ENCODE peak calls at places on chromosomes 5 and 9, in six cellular contexts. Z is tibial artery, A is cardiac muscle cell, E is heart left ventricle, M is prostate gland, R is testis. J is an unnamed sample. For H3K9me3, the result is how much of the 10 kb centered on the place peaks cover.

GRCh38 chr9:5574998-5575397 is 53.9 kb upstream of the RIC1 start:
- DNase-seq in Z (no peak), A (no peak), E (no peak), M (no peak), R (no peak), J (no peak)

GRCh38 chr5:143436871-143437270 is 33.4 kb upstream of the NR3C1 start:
- DNase-seq in Z (no peak), A (no peak), E (no peak), M (no peak), R (no peak), J (no peak)

GRCh38 chr5:95835682-95836405 is 13.3 kb upstream of the GLRX start:
- DNase-seq in Z (peak), A (no peak), E (no peak), M (no peak), R (no peak), J (no peak)

GRCh38 chr9:134170525-134171315 is 6.4 kb upstream of the RNU6ATAC start:
- DNase-seq in Z (no peak), A (no peak), E (no peak), M (no peak), R (no peak), J (no peak)

GRCh38 chr9:74036549-74037231 is 460.4 kb upstream of the RORB start:
- DNase-seq in Z (no peak), A (peak), E (no peak), M (no peak), R (no peak), J (no peak)

GRCh38 chr9:4145482-4145881 is 154.4 kb downstream of the GLIS3 start:
- DNase-seq in Z (no peak), A (peak), E (no peak), M (no peak), R (no peak), J (no peak)

GRCh38 chr5:147223951-147224791 is 10.7 kb upstream of the STK32A start:
- DNase-seq in Z (peak), A (peak), E (no peak), M (no peak), R (peak), J (peak)

GRCh38 chr5:55908804-55909203 is 57.6 kb downstream of the IL31RA start:
- DNase-seq in Z (no peak), A (no peak), E (no peak), M (no peak), R (no peak), J (no peak)

GRCh38 chr5:145589063-145589462 is 246.1 kb downstream of the PRELID2 start:
- DNase-seq in Z (no peak), A (no peak), E (no peak), M (no peak), R (no peak), J (no peak)

GRCh38 chr5:61330879-61331406 is 1.1 kb upstream of the ZSWIM6 start:
- DNase-seq in Z (peak), A (peak), E (peak), M (peak), R (peak), J (peak)

GRCh38 chr9:73039253-73039915 is 86.5 kb upstream of the ALDH1A1 start:
- DNase-seq in Z (peak), A (peak), E (peak), M (peak), R (peak), J (peak)

GRCh38 chr5:67414712-67415111 is 218.1 kb upstream of the CD180 start:
- DNase-seq in Z (no peak), A (peak), E (no peak), M (no peak), R (no peak), J (no peak)

GRCh38 chr9:97473717-97474116 is 27.7 kb upstream of the TMOD1 start:
- DNase-seq in Z (no peak), A (no peak), E (no peak), M (no peak), R (no peak), J (no peak)

DNA sequence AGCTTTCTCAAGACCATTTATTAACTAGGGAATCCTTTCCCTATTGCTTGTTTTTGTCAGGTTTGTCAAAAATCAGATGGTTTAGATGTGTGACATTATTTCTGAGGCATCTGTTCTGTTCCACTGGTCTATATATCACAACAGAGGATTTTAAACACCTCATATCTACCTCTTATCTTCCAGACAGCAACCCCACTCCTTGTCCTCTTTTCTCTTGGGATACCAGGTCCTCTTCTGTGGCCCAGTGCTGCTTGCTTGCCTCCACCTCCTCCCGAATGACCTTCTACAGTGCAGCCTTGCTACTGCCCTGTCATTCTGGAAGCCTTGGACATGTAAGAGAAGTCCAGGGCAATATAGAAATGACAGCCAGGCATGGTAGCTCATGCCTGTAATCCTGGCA is 30.6 kb upstream of the KLF4 start:
- DNase-seq in Z (no peak), A (no peak), E (no peak), M (no peak), R (no peak), J (no peak)
- H3K27ac ChIP-seq in Z (no peak), A (no peak), E (no peak), M (no peak), R (no peak), J (no peak)

DNA sequence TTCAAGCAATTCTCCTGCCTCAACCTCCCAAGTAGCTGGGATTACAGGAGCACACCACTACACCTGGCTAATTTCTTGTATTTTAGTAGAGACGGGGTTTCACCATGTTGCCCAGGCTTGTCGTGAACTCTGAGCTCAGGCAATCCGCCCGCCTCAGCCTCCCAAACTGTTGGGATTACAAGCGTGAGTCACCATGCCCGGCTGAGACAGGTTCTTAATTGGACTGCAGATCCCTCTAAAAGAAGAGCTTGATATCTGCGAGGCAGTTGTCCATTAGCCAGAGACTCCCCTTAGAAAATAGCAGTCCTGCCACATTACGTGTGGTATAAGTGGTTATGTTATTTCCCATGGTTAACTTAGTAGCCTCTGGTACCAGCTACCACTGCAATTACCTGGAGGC is 46.6 kb upstream of the NPR3 start:
- DNase-seq in Z (no peak), A (no peak), E (no peak), M (no peak), R (no peak), J (no peak)
- H3K9me3 ChIP-seq in Z (under half), A (under half), E (under half), M (under half), R (under half), J (under half)

DNA sequence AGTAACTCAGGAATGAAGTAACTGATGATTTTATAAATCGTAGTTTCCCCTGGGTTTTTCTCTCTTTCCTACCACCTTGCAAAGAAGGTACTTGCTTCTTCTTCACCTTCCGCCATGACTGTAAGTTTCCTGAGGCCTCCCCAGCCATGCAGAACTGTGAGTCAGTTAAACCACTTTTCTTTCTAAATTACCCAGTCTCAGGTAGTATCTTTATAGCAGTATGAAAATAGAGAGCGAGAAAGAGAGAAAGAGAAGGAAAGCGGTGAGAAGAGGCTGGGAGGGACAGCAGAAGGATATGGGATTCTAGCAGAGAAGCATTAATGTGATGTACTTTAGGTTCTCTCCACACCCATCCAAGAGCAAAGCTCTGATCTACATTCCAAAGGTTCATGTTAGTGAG is 185.1 kb upstream of the PTGER4 start:
- DNase-seq in Z (no peak), A (no peak), E (no peak), M (no peak), R (no peak), J (no peak)
- H3K27ac ChIP-seq in Z (no peak), A (no peak), E (no peak), M (no peak), R (no peak), J (no peak)

GRCh38 chr5:149490599-149491187 is 60.5 kb downstream of the CSNK1A1 start:
- DNase-seq in Z (no peak), A (no peak), E (no peak), M (no peak), R (no peak), J (no peak)
- H3K9me3 ChIP-seq in Z (under half), A (under half), E (under half), M (under half), R (under half), J (under half)

DNA sequence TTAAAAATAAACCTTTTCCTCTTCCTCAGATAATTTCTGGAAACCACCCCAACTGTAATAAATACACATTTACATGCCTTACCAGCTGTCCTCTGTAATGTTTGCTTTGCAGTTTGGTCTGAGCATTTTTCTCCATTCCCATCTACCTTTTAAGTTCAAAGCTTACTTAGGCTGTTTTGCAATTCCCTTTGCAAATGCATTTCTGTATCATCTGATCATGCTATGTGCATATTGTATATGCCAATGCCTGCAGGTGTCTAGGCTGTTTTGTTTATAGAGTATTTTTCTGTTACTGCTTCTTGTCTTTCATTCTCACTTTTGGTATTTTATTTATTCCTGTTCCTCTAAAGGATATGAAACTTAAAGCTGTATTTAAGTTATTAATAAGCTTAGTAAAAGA is 86.3 kb downstream of the SLC44A1 start:
- DNase-seq in Z (no peak), A (no peak), E (no peak), M (no peak), R (no peak), J (no peak)
- H3K27ac ChIP-seq in Z (no peak), A (no peak), E (no peak), M (no peak), R (no peak), J (no peak)

GRCh38 chr5:1039210-1039548 is 30.6 kb downstream of the NKD2 start:
- DNase-seq in Z (no peak), A (no peak), E (no peak), M (no peak), R (no peak), J (no peak)
- H3K9me3 ChIP-seq in Z (under half), A (under half), E (under half), M (under half), R (under half), J (under half)

DNA sequence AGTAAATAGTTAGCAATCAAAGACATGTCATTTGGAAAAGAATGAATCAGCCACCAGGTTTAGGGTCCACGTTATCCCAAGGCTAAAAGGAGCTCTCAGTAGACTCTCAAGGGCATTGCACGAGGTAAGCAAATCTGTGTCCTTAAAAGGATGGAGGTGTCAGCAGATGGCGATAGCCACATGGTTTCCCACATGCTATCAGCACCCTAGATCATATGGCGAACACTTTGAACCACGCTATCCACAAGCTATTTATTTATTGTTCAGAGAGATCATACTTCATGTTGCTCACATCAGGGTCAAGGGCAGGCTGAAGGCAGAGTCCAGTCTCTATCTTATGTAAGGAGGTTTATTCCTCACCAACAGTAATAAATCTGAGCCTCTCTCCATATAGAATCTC is 43.7 kb downstream of the CDH6 start:
- DNase-seq in Z (no peak), A (peak), E (no peak), M (no peak), R (no peak), J (no peak)
- H3K27ac ChIP-seq in Z (no peak), A (no peak), E (no peak), M (no peak), R (no peak), J (no peak)

GRCh38 chr5:141371572-141372475 is 1.8 kb downstream of the PCDHGB3 start:
- DNase-seq in Z (no peak), A (no peak), E (no peak), M (no peak), R (no peak), J (no peak)
- H3K9me3 ChIP-seq in Z (under half), A (under half), E (half or more), M (under half), R (under half), J (under half)

GRCh38 chr5:14942212-14942611 is 70.6 kb upstream of the ANKH start:
- DNase-seq in Z (no peak), A (no peak), E (no peak), M (no peak), R (no peak), J (no peak)

GRCh38 chr5:14935341-14935740 is 63.8 kb upstream of the ANKH start:
- DNase-seq in Z (no peak), A (no peak), E (no peak), M (no peak), R (no peak), J (no peak)

GRCh38 chr5:14936588-14936987 is 65.0 kb upstream of the ANKH start:
- DNase-seq in Z (no peak), A (no peak), E (no peak), M (no peak), R (no peak), J (no peak)

GRCh38 chr5:14932902-14933475 is 61.4 kb upstream of the ANKH start:
- DNase-seq in Z (no peak), A (no peak), E (no peak), M (no peak), R (no peak), J (no peak)

DNA sequence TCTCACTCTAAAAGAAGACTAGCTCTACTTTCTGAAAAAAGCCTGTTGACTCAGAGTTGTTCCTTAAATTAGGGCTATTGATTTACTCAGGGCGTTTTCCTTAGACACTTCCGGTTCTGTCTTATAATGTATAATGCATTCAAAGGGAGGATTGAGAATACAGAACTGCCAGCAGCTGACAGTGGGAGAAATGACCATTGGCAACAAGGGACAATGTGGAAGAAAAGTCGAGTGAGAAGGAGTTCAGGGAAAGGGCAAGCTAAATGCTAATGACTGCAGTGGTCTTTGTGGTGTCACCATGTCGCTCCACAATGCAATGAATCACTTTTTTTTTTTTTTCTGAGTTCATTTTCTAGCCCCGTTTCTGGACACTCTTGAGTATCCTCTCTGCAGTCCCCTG is 65.7 kb upstream of the ANKH start:
- DNase-seq in Z (peak), A (no peak), E (no peak), M (no peak), R (no peak), J (no peak)
- H3K27ac ChIP-seq in Z (no peak), A (no peak), E (no peak), M (no peak), R (no peak), J (no peak)

GRCh38 chr9:131407717-131408195 is 13.9 kb downstream of the PRRC2B start:
- DNase-seq in Z (peak), A (peak), E (peak), M (peak), R (peak), J (peak)

GRCh38 chr9:131404987-131405386 is 11.1 kb downstream of the PRRC2B start:
- DNase-seq in Z (no peak), A (no peak), E (no peak), M (no peak), R (peak), J (no peak)

GRCh38 chr9:131405858-131406566 is 12.1 kb downstream of the PRRC2B start:
- DNase-seq in Z (no peak), A (no peak), E (no peak), M (no peak), R (no peak), J (no peak)

GRCh38 chr9:131405429-131405828 is 11.5 kb downstream of the PRRC2B start:
- DNase-seq in Z (no peak), A (peak), E (peak), M (no peak), R (no peak), J (peak)

GRCh38 chr9:131406567-131407436 is 12.9 kb downstream of the PRRC2B start:
- DNase-seq in Z (no peak), A (no peak), E (no peak), M (no peak), R (no peak), J (no peak)
- H3K9me3 ChIP-seq in Z (under half), A (under half), E (under half), M (under half), R (under half), J (under half)